ENCODE peak calls at places on chromosomes 11 and 22, in ten cellular contexts. O, D, H, W, R, X, S, A, B and Q are unnamed samples.

GRCh38 chr11:20008190-20008801 is 152.0 kb downstream of the DBX1 start:
- DNase-seq in H (no peak), B (no peak), O (no peak), A (no peak), X (no peak), D (no peak), W (no peak), R (no peak), S (no peak), Q (no peak)

GRCh38 chr11:66728760-66729385 is at the start of gene SPTBN2:
- DNase-seq in B (no peak), R (no peak), X (no peak), W (no peak), A (no peak), D (no peak), S (no peak), O (peak; percentile 48), H (no peak), Q (no peak)

GRCh38 chr11:104870910-104871309 is 27.4 kb downstream of the CASP12 start:
- DNase-seq in B (no peak), S (no peak), D (no peak), O (peak; percentile 66), A (no peak), W (no peak), X (no peak), R (no peak), H (no peak), Q (no peak)

GRCh38 chr11:47179655-47179991 is 2.9 kb upstream of the ARFGAP2 start:
- DNase-seq in R (no peak), W (no peak), D (peak; percentile 66), B (no peak), S (peak; percentile 59), X (no peak), A (no peak), O (peak; percentile 78), H (peak; percentile 39), Q (peak; percentile 43)

GRCh38 chr11:75797796-75798195 is 17.2 kb upstream of the UVRAG start:
- DNase-seq in W (no peak), H (no peak), S (no peak), O (no peak), X (no peak), D (no peak), B (no peak), A (no peak), R (no peak), Q (peak; percentile 31)

GRCh38 chr22:28894320-28894719 is 10.9 kb downstream of the ZNRF3 start:
- DNase-seq in W (peak; percentile 40), D (no peak), H (no peak), A (no peak), S (no peak), B (no peak), O (no peak), R (no peak), X (no peak), Q (no peak)

GRCh38 chr11:31106326-31106725 is 263.2 kb downstream of the DCDC1 start:
- DNase-seq in S (no peak), B (no peak), W (no peak), R (no peak), A (no peak), X (no peak), O (peak; percentile 50), D (no peak), H (no peak), Q (no peak)

GRCh38 chr11:12206529-12206928 is 96.1 kb downstream of the MICAL2 start:
- DNase-seq in O (no peak), B (no peak), R (no peak), A (no peak), S (no peak), W (no peak), D (no peak), X (no peak), H (no peak), Q (peak; percentile 39)

GRCh38 chr11:128341280-128341679 is 246.1 kb downstream of the ETS1 start:
- DNase-seq in B (peak; percentile 26), H (peak; percentile 80), W (no peak), O (no peak), S (no peak), R (no peak), A (no peak), X (no peak), D (no peak), Q (no peak)

GRCh38 chr11:57763568-57763967 is 2.0 kb downstream of the CTNND1 start:
- DNase-seq in H (no peak), X (no peak), A (no peak), R (no peak), B (no peak), O (peak; percentile 64), W (no peak), D (peak; percentile 33), S (no peak), Q (peak; percentile 56)

GRCh38 chr22:50490531-50491308 is 4.1 kb downstream of the MIOX start:
- DNase-seq in X (no peak), R (no peak), B (no peak), W (no peak), O (peak; percentile 47), S (no peak), H (no peak), D (no peak), A (no peak), Q (no peak)

GRCh38 chr11:62593434-62594044 is 2.2 kb upstream of the TUT1 start:
- DNase-seq in R (peak; percentile 64), H (peak; percentile 69), A (no peak), W (peak; percentile 85), D (peak; percentile 63), S (peak; percentile 78), O (peak; percentile 96), X (peak; percentile 45), B (peak; percentile 54), Q (peak; percentile 69)

GRCh38 chr11:1126935-1127663 is 30.7 kb upstream of the MUC5AC start:
- DNase-seq in A (no peak), X (no peak), S (no peak), B (no peak), D (no peak), H (no peak), R (no peak), O (no peak), W (peak; percentile 8), Q (no peak)

GRCh38 chr11:64062185-64063039 is 26.7 kb downstream of the FLRT1 start:
- DNase-seq in W (no peak), H (no peak), D (no peak), S (no peak), X (no peak), A (no peak), R (no peak), B (no peak), O (no peak), Q (no peak)

GRCh38 chr22:46010951-46011626 is 34.1 kb upstream of the WNT7B start:
- DNase-seq in W (peak; percentile 26), X (no peak), D (no peak), B (no peak), H (no peak), O (no peak), S (peak; percentile 14), R (no peak), A (no peak), Q (no peak)

GRCh38 chr11:702731-703461 is 3.1 kb upstream of the EPS8L2 start:
- DNase-seq in D (no peak), X (no peak), S (peak; percentile 42), W (no peak), B (no peak), A (no peak), O (no peak), H (no peak), R (no peak), Q (no peak)

GRCh38 chr11:17750013-17750816 is 15.6 kb downstream of the KCNC1 start:
- DNase-seq in X (no peak), H (no peak), W (peak; percentile 9), A (no peak), B (no peak), S (no peak), O (no peak), R (no peak), D (no peak), Q (no peak)

GRCh38 chr11:79940976-79941735 is 500.3 kb upstream of the TENM4 start:
- DNase-seq in H (no peak), D (no peak), W (no peak), R (no peak), B (no peak), S (no peak), O (no peak), A (no peak), X (no peak), Q (peak; percentile 89)

GRCh38 chr22:37343343-37343742 is 61.0 kb downstream of the CYTH4 start:
- DNase-seq in B (no peak), D (no peak), O (no peak), W (no peak), H (no peak), R (no peak), S (no peak), X (no peak), A (no peak), Q (no peak)

GRCh38 chr11:123183391-123184099 is 11.5 kb downstream of the CLMP start:
- DNase-seq in X (no peak), A (no peak), W (no peak), S (no peak), B (no peak), R (no peak), D (no peak), O (no peak), H (no peak), Q (peak; percentile 62)

GRCh38 chr11:86955111-86955673 is at the start of gene FZD4:
- DNase-seq in S (peak; percentile 90), W (peak; percentile 93), A (peak; percentile 55), D (peak; percentile 95), H (peak; percentile 8), R (peak; percentile 13), B (peak; percentile 20), O (peak; percentile 97), X (peak; percentile 81), Q (peak; percentile 91)

GRCh38 chr22:42364641-42365336 is 67.4 kb downstream of the NFAM1 start:
- DNase-seq in R (no peak), B (no peak), H (no peak), S (no peak), O (peak; percentile 91), X (no peak), W (peak; percentile 47), D (no peak), A (no peak), Q (no peak)

GRCh38 chr22:37639070-37639760 is at the start of gene SH3BP1:
- DNase-seq in W (peak; percentile 58), D (peak; percentile 70), R (peak; percentile 48), H (peak; percentile 54), O (peak; percentile 56), X (peak; percentile 70), S (no peak), A (no peak), B (peak; percentile 41), Q (no peak)